ENCODE peak calls at places on chromosomes 6 and 20, in four cellular contexts. C, K, H and G are unnamed samples.

GRCh38 chr6:136762022-136762975 is 30.0 kb downstream of the MAP3K5 start:
- DNase-seq in H (no peak), K (no peak), C (no peak), G (no peak)

GRCh38 chr6:57190140-57190539 is 18.0 kb downstream of the BAG2 start:
- DNase-seq in K (peak; percentile 64), C (peak; percentile 47), H (no peak), G (peak; percentile 28)

GRCh38 chr6:35973670-35974222 is 50.7 kb downstream of the SLC26A8 start:
- DNase-seq in C (no peak), H (no peak), K (no peak), G (no peak)

GRCh38 chr6:37993596-37993995 is 174.1 kb downstream of the ZFAND3 start:
- DNase-seq in H (no peak), C (no peak), K (no peak), G (no peak)

GRCh38 chr6:5786321-5787053 is 220.2 kb downstream of the NRN1 start:
- DNase-seq in K (no peak), C (no peak), H (peak; percentile 19), G (peak; percentile 34)

GRCh38 chr6:40159865-40160264 is 225.6 kb upstream of the MOCS1 start:
- DNase-seq in H (no peak), C (no peak), K (no peak), G (no peak)

GRCh38 chr20:48603116-48603818 is 224.5 kb downstream of the PREX1 start:
- DNase-seq in K (no peak), C (no peak), H (no peak), G (no peak)

GRCh38 chr6:7918403-7918802 is 7.8 kb upstream of the TXNDC5 start:
- DNase-seq in K (no peak), C (no peak), H (no peak), G (no peak)

GRCh38 chr20:45985573-45985972 is 13.6 kb upstream of the ZNF335 start:
- DNase-seq in H (no peak), K (peak; percentile 20), C (no peak), G (no peak)

GRCh38 chr6:45272626-45273025 is 55.5 kb upstream of the RUNX2 start:
- DNase-seq in K (no peak), C (no peak), H (no peak), G (no peak)

GRCh38 chr20:58458342-58459057 is 56.7 kb downstream of the APCDD1L start:
- DNase-seq in K (no peak), C (peak; percentile 76), H (peak; percentile 17), G (peak; percentile 19)

GRCh38 chr6:75381878-75382633 is 97.5 kb upstream of the TMEM30A start:
- DNase-seq in K (no peak), H (no peak), C (no peak), G (peak; percentile 47)

GRCh38 chr6:6411115-6411514 is 90.7 kb upstream of the F13A1 start:
- DNase-seq in K (no peak), H (no peak), C (no peak), G (no peak)

GRCh38 chr20:56501116-56501515 is 23.4 kb upstream of the FAM209A start:
- DNase-seq in K (no peak), H (no peak), C (no peak), G (no peak)

GRCh38 chr6:140441256-140441655 is 1066.8 kb upstream of the CITED2 start:
- DNase-seq in C (peak; percentile 63), H (no peak), K (peak; percentile 28), G (peak; percentile 63)

GRCh38 chr20:35636095-35636494 is 20.5 kb downstream of the SPAG4 start:
- DNase-seq in C (no peak), K (no peak), H (no peak), G (no peak)

GRCh38 chr6:156449128-156449527 is 328.1 kb upstream of the ARID1B start:
- DNase-seq in K (no peak), C (no peak), H (no peak), G (no peak)

GRCh38 chr6:160141001-160141726 is 19.5 kb downstream of the SLC22A1 start:
- DNase-seq in C (peak; percentile 84), H (no peak), K (peak; percentile 69), G (peak; percentile 79)

GRCh38 chr6:137357263-137357947 is 136.8 kb downstream of the OLIG3 start:
- DNase-seq in H (no peak), C (no peak), K (no peak), G (no peak)

GRCh38 chr6:158697798-158698197 is 47.9 kb downstream of the SYTL3 start:
- DNase-seq in H (no peak), K (peak; percentile 87), C (peak; percentile 72), G (no peak)

GRCh38 chr6:90074161-90074560 is 179.9 kb downstream of the GJA10 start:
- DNase-seq in H (no peak), C (peak; percentile 41), K (peak; percentile 24), G (peak; percentile 31)

GRCh38 chr20:29297411-29298270 is 1959.8 kb upstream of the DEFB115 start:
- DNase-seq in H (no peak), C (no peak), K (no peak), G (no peak)

GRCh38 chr20:36745927-36746659 is at the start of gene NDRG3:
- DNase-seq in K (peak; percentile 98), C (peak; percentile 89), H (peak; percentile 52), G (peak; percentile 86)
- H3K4me1 ChIP-seq in K (peaks cover 4% of the 10 kb centered on the region), C (peaks cover 2% of the 10 kb centered on the region), H (peaks cover 16% of the 10 kb centered on the region), G (no peaks in the 10 kb centered on the region)

GRCh38 chr6:133208183-133208755 is 32.9 kb upstream of the EYA4 start:
- DNase-seq in H (no peak), C (peak; percentile 91), K (no peak), G (peak; percentile 30)
- H3K4me2 ChIP-seq in H (no peak overlapping the region), C (peak overlapping the region; percentile 84), K (no peak overlapping the region), G (peak overlapping the region; percentile 15)

GRCh38 chr20:38617830-38618196 is 16.2 kb downstream of the ARHGAP40 start:
- DNase-seq in C (no peak), H (no peak), K (no peak), G (no peak)
- H3K27ac ChIP-seq in C (no peak overlapping the region), H (no peak overlapping the region), K (no peak overlapping the region), G (no peak overlapping the region)

GRCh38 chr6:41640436-41640835 is 2.2 kb downstream of the MDFI start:
- DNase-seq in H (no peak), C (no peak), K (no peak), G (no peak)
- H3K4me1 ChIP-seq in H (peaks cover 50% of the 10 kb centered on the region), C (no peaks in the 10 kb centered on the region), K (peaks cover 5% of the 10 kb centered on the region), G (no peaks in the 10 kb centered on the region)

GRCh38 chr6:109360281-109360680 is 22.0 kb downstream of the CD164 start:
- DNase-seq in K (no peak), H (no peak), C (no peak), G (no peak)
- H3K4me2 ChIP-seq in K (no peak overlapping the region), H (no peak overlapping the region), C (no peak overlapping the region), G (no peak overlapping the region)

DNA sequence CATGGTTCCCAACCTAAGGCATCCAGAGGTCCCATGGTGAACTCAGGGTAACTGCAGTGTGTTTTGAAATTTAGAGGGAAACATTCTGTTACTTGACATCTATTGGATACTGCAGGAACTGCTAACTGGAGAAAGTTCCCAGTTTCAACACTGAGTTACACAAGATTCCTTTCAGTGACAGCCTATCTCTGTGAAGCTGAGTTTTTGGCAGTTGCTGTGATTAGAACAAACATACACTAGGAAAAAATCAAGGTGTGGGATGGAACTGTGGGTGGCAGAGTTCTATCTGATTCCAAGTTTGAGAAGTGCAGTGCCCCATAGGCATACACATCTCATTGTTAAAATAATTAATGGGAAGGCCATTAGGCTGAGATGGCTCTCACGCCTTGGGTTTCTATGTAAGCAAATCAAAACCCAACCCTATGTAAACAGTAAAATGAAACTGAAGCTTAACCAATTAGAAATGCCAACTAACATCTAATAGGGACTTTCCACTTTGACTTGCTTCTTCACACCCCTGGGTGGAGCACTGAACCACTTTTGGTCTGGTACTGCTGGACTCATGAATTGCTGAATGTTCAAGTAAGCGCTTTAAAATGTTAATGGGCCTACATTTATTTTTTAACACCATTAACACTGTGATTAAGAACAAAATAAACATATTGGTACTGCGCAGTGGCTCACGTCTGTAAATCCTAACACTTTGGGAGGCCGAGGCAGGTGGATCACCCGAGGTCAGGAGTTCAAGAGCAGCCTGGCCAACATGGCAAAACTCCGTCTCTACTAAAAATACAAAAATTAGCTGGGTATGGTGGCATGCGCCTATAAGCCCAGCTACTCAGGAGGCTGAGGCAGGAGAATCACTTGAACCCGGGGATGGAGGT is 55.2 kb upstream of the TBC1D7 start:
- DNase-seq in K (peak; percentile 31), H (no peak), C (peak; percentile 54), G (peak; percentile 68)
- H3K27ac ChIP-seq in K (no peak overlapping the region), H (no peak overlapping the region), C (no peak overlapping the region), G (no peak overlapping the region)

DNA sequence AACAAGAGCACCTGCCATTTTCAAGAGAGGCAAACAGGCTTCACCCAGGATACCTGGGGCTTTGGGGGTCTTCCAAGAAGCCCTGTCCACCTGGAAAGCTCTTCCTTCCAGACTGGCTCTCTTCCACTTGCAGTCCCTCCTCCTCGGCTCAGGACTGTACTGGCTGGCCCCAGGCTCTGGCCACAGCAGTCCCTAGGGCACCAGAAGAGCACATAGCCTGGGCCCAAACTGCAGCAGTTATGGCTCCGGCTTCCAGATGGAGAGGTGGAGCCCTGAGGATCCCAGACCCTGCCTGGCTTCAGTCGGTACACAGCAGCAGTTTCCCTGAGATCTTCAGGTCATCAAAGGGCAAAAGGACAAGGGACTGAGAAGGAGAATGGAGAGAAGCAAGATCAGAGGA is 1.6 kb upstream of the SLC35B2 start:
- DNase-seq in K (no peak), C (no peak), H (no peak), G (no peak)
- H3K4me1 ChIP-seq in K (peaks cover 21% of the 10 kb centered on the region), C (peaks cover 24% of the 10 kb centered on the region), H (peaks cover 36% of the 10 kb centered on the region), G (peaks cover 9% of the 10 kb centered on the region)

DNA sequence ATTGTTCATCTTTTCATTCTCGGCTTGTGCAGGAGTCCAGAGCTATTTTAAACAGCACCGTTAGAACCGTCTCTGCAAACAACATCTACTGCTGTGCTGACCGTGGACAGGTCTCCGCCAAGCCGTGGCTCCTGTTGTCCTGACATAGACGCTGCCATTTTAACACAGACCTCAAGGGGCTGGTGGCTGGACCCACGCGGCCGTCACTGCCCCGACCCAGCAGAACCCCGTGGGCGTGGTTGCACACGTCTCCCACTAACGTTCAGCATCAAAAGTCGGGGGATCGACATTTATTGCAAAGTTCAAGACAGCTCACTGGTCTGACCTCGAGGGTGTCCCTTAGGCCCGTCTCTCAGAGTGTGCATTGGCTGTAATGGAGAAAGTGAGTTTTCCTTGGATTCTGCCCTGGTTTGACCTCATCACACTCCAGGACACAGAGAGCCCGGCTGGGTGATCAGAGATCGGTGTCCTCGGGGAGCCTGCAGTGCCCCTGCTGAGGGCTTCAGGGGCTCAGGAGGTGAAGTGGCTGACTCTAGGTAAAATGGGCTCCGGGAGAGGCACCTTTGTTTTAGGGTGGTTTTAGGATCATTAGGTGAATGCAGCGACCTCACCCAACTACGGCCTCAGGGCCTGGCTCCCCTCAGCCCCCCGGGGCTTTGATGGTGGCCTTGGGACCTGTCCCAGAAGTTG is 363.2 kb downstream of the THBS2 start:
- DNase-seq in K (no peak), C (no peak), H (no peak), G (no peak)
- H3K4me2 ChIP-seq in K (no peak overlapping the region), C (no peak overlapping the region), H (no peak overlapping the region), G (no peak overlapping the region)